ENCODE peak calls at places on chromosomes 11 and 22, in four cellular contexts. B is brain microvascular endothelial cell, E is GM20000, U is right lobe of liver. F is an unnamed sample.

GRCh38 chr11:79465160-79465559 is 24.3 kb upstream of the TENM4 start:
- DNase-seq in B (no peak), E (no peak), U (no peak), F (no peak)

GRCh38 chr11:61923166-61924015 is 6.0 kb upstream of the RAB3IL1 start:
- DNase-seq in B (peak), U (no peak), E (no peak), F (peak)

GRCh38 chr22:39183991-39184585 is 31.6 kb upstream of the CBX7 start:
- DNase-seq in B (peak), E (no peak), U (no peak), F (no peak)

GRCh38 chr11:2862950-2863618 is 22.5 kb downstream of the CDKN1C start:
- DNase-seq in U (no peak), B (no peak), E (no peak), F (no peak)

GRCh38 chr11:56819916-56820315 is 71.4 kb upstream of the OR9G4 start:
- DNase-seq in E (no peak), B (no peak), U (no peak), F (no peak)

GRCh38 chr11:66421492-66422205 is 814 bp downstream of the NPAS4 start:
- DNase-seq in U (peak), B (peak), E (peak), F (peak)

GRCh38 chr22:40001104-40001503 is 6.3 kb downstream of the FAM83F start:
- DNase-seq in E (no peak), B (no peak), U (no peak), F (no peak)

GRCh38 chr22:45612451-45612901 is 59.2 kb upstream of the ATXN10 start:
- DNase-seq in U (no peak), E (no peak), B (peak), F (peak)

GRCh38 chr11:64868904-64869570 is 9.4 kb downstream of the EHD1 start:
- DNase-seq in E (no peak), B (peak), U (no peak), F (no peak)

GRCh38 chr11:103807806-103808205 is 228.6 kb upstream of the DDI1 start:
- DNase-seq in B (no peak), E (no peak), U (no peak), F (no peak)

GRCh38 chr11:7648264-7648663 is 25.0 kb downstream of the CYB5R2 start:
- DNase-seq in B (no peak), U (peak), E (no peak), F (no peak)

GRCh38 chr22:36194971-36195370 is 6.6 kb downstream of the APOL4 start:
- DNase-seq in B (peak), E (peak), U (peak), F (peak)

GRCh38 chr11:114416441-114416928 is 16.0 kb downstream of the RBM7 start:
- DNase-seq in E (no peak), B (peak), U (no peak), F (no peak)

GRCh38 chr11:86688398-86689179 is 16.2 kb upstream of the ME3 start:
- DNase-seq in U (no peak), B (peak), E (no peak), F (no peak)

GRCh38 chr11:120032766-120033390 is 105.0 kb downstream of the TRIM29 start:
- DNase-seq in E (peak), U (no peak), B (no peak), F (no peak)

GRCh38 chr22:38868886-38869381 is 3.1 kb downstream of the CBX6 start:
- DNase-seq in B (peak), E (peak), U (peak), F (peak)

GRCh38 chr22:41446057-41446501 is 522 bp downstream of the TOB2 start:
- DNase-seq in U (peak), E (no peak), B (no peak), F (peak)

GRCh38 chr11:122177238-122177637 is 61.2 kb upstream of the BLID start:
- DNase-seq in U (no peak), E (no peak), B (no peak), F (no peak)

GRCh38 chr11:118059231-118059940 is 17.5 kb upstream of the TMPRSS4 start:
- DNase-seq in B (no peak), E (no peak), U (no peak), F (peak)

GRCh38 chr22:30277547-30278344 is 11.1 kb upstream of the OSM start:
- DNase-seq in E (no peak), B (peak), U (no peak), F (no peak)

GRCh38 chr22:43384863-43385262 is 27.0 kb upstream of the MPPED1 start:
- DNase-seq in B (no peak), U (no peak), E (no peak), F (peak)

GRCh38 chr11:62928011-62928410 is 6.8 kb upstream of the CHRM1 start:
- DNase-seq in E (no peak), B (no peak), U (no peak), F (no peak)

GRCh38 chr11:441043-441417 is 781 bp downstream of the ANO9 start:
- DNase-seq in U (peak), E (no peak), B (no peak), F (no peak)

GRCh38 chr11:62727833-62728721 is at the start of gene TTC9C:
- DNase-seq in E (peak), B (peak), U (peak), F (peak)

GRCh38 chr11:21323617-21324016 is 654.2 kb downstream of the NELL1 start:
- DNase-seq in E (no peak), B (no peak), U (no peak), F (no peak)

GRCh38 chr11:123063396-123064267 is 1.7 kb upstream of the HSPA8 start:
- DNase-seq in E (no peak), B (peak), U (peak), F (peak)

GRCh38 chr11:124843616-124843910 is 21.7 kb upstream of the ROBO3 start:
- DNase-seq in E (no peak), U (no peak), B (no peak), F (no peak)

GRCh38 chr22:42114721-42115120 is 15.9 kb downstream of the CYP2D6 start:
- DNase-seq in U (no peak), E (no peak), B (peak), F (no peak)

GRCh38 chr11:117415358-117415896 is 87.8 kb downstream of the CEP164 start:
- DNase-seq in B (no peak), U (peak), E (no peak), F (peak)

GRCh38 chr11:40647290-40647689 is 812.2 kb downstream of the LRRC4C start:
- DNase-seq in E (no peak), U (no peak), B (no peak), F (no peak)

GRCh38 chr11:35005156-35005780 is 88.8 kb downstream of the PDHX start:
- DNase-seq in E (no peak), B (no peak), U (no peak), F (no peak)
- TF ChIP-seq CTCF in E (no peak), B (no peak), U (no peak), F (no peak)

DNA sequence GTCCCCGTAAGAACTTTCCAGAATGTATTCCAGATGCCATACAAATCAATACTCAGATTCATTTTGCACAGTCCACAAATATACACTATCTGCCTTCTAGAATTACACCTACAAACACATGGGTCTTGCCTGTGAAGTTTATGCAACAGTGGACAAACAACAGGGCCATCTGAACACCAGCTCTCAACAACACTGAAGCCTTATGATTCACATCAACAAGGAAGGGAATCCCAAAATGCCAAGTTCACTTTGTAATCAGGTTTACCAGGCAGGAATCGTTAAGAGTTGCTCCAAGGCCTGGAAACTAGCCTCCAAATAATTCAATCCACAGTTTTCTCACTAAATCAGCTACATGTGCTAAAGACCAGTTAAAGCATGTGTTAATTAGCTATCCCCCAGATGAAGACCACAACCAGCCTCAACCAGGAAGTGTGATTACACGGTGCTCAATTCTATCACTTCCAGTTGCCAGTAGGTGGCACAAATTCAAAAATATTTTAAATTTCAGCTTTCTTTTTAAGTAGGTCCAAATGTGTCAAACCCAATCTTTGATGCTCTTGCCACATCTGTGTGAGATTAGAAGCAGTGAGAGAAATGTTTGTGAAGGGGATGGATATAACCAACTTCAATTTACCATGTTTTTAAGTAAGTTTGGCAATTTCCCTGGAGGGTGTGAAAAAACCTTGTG is 139.1 kb upstream of the BDNF start:
- DNase-seq in B (peak), U (no peak), E (no peak), F (no peak)
- TF ChIP-seq CTCF in B (peak), U (peak), E (peak), F (no peak)

DNA sequence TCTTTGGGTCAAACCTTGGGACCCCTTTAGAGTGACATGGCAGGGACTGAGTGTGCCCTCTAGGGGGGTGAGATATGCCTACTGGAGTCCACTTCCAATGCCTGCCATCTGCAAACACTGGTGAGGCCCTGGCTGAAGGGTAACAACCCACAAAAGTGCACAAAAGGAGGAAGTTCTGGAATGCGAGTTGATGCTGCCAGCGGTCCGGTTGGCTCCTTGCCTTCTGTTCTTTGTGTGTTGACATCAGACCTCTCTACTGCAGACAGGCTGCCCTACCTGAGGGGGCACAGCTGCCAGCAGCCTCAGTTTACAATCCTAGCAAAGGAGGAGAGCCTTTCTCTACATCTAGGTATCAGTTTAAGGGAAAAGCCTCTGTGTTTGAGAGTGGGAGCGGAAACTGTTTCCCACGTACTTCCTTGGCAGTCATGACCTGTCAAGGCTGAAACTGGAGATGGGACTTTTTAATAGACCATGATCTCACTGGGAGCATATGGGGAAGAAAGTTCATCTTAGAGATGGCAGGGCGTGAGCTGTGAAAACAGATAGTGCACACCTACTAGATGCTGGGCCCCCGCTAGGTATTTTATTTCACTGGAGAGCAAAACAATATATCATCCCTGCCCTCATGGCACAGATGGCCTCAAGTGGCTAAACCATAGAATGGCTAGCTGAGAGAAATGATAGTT is 27.2 kb downstream of the BMAL1 start:
- DNase-seq in U (peak), E (no peak), B (no peak), F (no peak)
- TF ChIP-seq CTCF in U (no peak), E (no peak), B (no peak), F (no peak)

GRCh38 chr11:73478737-73479347 is 102.6 kb downstream of the RELT start:
- DNase-seq in U (no peak), B (peak), E (peak), F (no peak)
- TF ChIP-seq CTCF in U (peak), B (peak), E (peak), F (peak)

GRCh38 chr11:83193315-83194283 is at the start of gene ANKRD42:
- DNase-seq in E (peak), U (peak), B (peak), F (peak)

GRCh38 chr11:83195649-83196048 is 2.1 kb downstream of the ANKRD42 start:
- DNase-seq in E (no peak), U (no peak), B (no peak), F (no peak)

GRCh38 chr11:83194284-83195175 is 1.0 kb downstream of the ANKRD42 start:
- DNase-seq in B (peak), E (peak), U (peak), F (peak)

GRCh38 chr11:83192846-83193245 is 666 bp upstream of the ANKRD42 start:
- DNase-seq in B (no peak), E (no peak), U (no peak), F (no peak)

GRCh38 chr11:83195176-83195531 is 1.6 kb downstream of the ANKRD42 start:
- DNase-seq in U (no peak), E (no peak), B (no peak), F (no peak)
- TF ChIP-seq CTCF in U (no peak), E (no peak), B (no peak), F (no peak)

DNA sequence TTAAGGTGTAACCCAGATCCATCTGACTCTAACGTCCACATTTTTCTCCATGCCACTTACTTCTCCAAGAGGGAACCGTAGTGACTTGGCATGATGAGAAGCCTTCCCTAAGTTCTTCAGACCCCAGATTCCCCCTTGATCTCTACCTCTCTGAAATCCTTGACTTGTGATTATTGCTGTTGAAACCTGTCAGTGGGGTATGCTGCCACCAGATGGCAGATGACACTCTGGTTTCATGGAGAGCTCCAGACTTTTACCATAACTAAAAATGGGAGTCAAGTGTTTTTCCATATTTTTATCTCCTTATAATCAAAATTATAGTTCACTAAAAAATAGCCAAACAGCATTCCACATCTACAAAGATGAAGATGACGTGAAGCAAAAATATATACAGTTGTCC is 504.2 kb downstream of the SOX6 start:
- DNase-seq in U (peak), E (no peak), B (peak), F (no peak)
- TF ChIP-seq CTCF in U (peak), E (peak), B (peak), F (peak)

GRCh38 chr22:19356708-19357269 is 65.3 kb upstream of the CLTCL1 start:
- DNase-seq in U (no peak), E (no peak), B (no peak), F (no peak)
- TF ChIP-seq CTCF in U (no peak), E (no peak), B (no peak), F (no peak)

DNA sequence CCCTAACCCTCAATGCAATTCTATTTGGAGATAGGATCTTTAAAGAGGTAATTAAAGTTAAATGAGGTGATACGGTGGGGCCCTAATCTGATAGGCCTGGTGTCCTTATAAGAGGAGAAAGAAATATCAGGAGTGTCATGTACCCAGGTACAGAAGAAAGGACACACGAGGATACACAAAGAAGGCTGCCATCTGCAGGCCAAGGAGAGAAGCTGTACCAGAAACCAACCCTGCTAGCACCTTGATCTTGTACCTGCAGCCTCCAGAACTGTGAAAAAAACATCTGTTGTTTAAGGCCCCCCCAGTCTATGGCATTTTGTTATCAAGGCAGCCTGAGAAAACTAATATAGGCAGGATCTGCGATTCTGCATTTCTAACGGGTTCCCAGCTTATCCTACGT is 44.2 kb downstream of the FBXO7 start:
- DNase-seq in U (no peak), B (no peak), E (no peak), F (no peak)
- TF ChIP-seq CTCF in U (peak), B (peak), E (peak), F (no peak)

GRCh38 chr11:126157326-126158030 is 54.0 kb downstream of the RPUSD4 start:
- DNase-seq in B (no peak), U (no peak), E (no peak), F (no peak)

GRCh38 chr11:126153006-126153405 is 58.4 kb downstream of the RPUSD4 start:
- DNase-seq in E (no peak), B (no peak), U (no peak), F (no peak)

GRCh38 chr11:126153999-126154398 is 57.5 kb downstream of the RPUSD4 start:
- DNase-seq in E (no peak), U (no peak), B (no peak), F (peak)

GRCh38 chr11:126156814-126157213 is 54.6 kb downstream of the RPUSD4 start:
- DNase-seq in E (no peak), U (no peak), B (no peak), F (no peak)

DNA sequence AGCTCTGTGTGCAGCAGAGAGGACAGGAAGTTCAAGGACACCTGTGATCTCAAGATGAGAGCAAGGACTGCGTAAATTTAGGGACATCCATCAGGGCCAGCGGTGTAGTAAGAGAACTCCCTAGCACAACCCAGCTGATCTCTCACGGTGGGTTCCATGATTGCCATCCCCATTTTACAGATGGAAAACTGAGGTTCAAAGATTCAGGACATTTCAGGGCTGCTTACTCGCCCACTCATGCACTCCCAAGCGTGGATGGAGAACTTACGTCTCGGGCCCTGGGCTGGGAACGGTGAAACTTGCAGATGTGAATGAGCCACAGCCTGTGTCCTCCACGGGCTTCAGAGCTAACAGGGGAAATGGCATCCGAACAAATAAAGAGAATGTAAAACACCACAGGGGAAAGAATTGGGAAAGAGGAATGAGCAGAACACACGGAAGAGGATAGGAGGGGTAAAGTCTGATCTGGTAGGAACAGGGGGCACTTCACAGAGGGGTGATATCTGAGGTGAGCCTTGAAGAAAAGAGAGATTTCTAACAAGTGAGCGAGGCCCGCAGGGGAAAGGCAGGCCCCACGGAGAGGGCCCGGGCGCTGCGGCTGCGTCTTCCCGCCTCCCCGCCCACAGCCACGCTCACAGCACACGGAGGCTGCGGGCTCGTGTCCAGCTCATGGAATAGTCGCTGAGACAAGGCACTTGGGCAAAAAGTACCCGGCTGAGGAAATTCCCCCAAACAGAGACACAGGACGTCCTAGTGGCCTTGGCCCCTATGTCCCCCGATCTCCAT is 55.9 kb downstream of the RPUSD4 start:
- DNase-seq in B (no peak), U (no peak), E (no peak), F (no peak)
- TF ChIP-seq CTCF in B (no peak), U (no peak), E (no peak), F (no peak)